ENCODE peak calls at places on chromosomes 2 and 18, in five cellular contexts. One of them, this sample, is unnamed.

GRCh38 chr2:16773080-16773713 is 107.6 kb upstream of the CYRIA start:
- DNase-seq in transverse colon: no peak
- DNase-seq in breast epithelium: no peak
- DNase-seq in mesendoderm: peak; percentile 73
- DNase-seq in stomach: peak; percentile 38
- DNase-seq in this sample: peak; percentile 23

GRCh38 chr2:175203621-175204496 is 22.3 kb upstream of the ATP5MC3 start:
- DNase-seq in transverse colon: peak; percentile 46
- DNase-seq in breast epithelium: no peak
- DNase-seq in mesendoderm: peak; percentile 89
- DNase-seq in stomach: peak; percentile 59
- DNase-seq in this sample: peak; percentile 52

GRCh38 chr2:42809876-42810125 is 17.4 kb upstream of the HAAO start:
- DNase-seq in transverse colon: peak; percentile 86
- DNase-seq in breast epithelium: peak; percentile 80
- DNase-seq in mesendoderm: peak; percentile 79
- DNase-seq in stomach: peak; percentile 84
- DNase-seq in this sample: peak; percentile 90

GRCh38 chr2:168378960-168379669 is 77.0 kb upstream of the CERS6 start:
- DNase-seq in transverse colon: no peak
- DNase-seq in breast epithelium: no peak
- DNase-seq in mesendoderm: no peak
- DNase-seq in stomach: no peak
- DNase-seq in this sample: no peak

GRCh38 chr2:177740718-177741117 is 331.9 kb downstream of the PDE11A start:
- DNase-seq in transverse colon: no peak
- DNase-seq in breast epithelium: no peak
- DNase-seq in mesendoderm: no peak
- DNase-seq in stomach: no peak
- DNase-seq in this sample: no peak

GRCh38 chr2:232363784-232364615 is 14.6 kb upstream of the ALPP start:
- DNase-seq in transverse colon: no peak
- DNase-seq in breast epithelium: no peak
- DNase-seq in mesendoderm: no peak
- DNase-seq in stomach: no peak
- DNase-seq in this sample: no peak

GRCh38 chr2:224556381-224556780 is 28.8 kb downstream of the CUL3 start:
- DNase-seq in transverse colon: no peak
- DNase-seq in breast epithelium: no peak
- DNase-seq in mesendoderm: no peak
- DNase-seq in stomach: no peak
- DNase-seq in this sample: no peak

GRCh38 chr18:56447972-56448371 is 190.4 kb downstream of the TXNL1 start:
- DNase-seq in transverse colon: no peak
- DNase-seq in breast epithelium: no peak
- DNase-seq in mesendoderm: no peak
- DNase-seq in stomach: no peak
- DNase-seq in this sample: no peak

DNA sequence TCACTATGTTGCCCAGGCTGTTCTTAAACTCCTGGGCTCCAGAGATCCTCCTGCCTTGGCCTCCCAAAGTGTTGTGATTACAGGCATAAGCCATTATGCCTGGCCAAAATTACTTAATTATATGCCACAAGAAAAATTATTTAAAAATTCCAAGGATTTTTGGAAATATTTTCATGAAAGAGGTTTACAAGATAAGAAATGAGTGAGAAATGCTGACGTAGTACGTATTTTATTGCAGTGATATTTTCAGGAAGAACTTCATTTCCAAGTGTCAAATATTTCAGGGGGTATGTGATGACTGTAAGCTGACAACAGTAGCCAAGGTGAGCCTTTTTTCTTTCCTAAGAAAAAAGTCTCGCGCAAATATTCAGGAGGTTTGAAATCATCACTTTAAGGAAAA is 20.8 kb downstream of the NIF3L1 start:
- DNase-seq in transverse colon: no peak
- DNase-seq in breast epithelium: no peak
- DNase-seq in mesendoderm: no peak
- DNase-seq in stomach: no peak
- DNase-seq in this sample: no peak
- H3K36me3 ChIP-seq in transverse colon: no peaks in the 10 kb centered on the region
- H3K36me3 ChIP-seq in breast epithelium: no peaks in the 10 kb centered on the region
- H3K36me3 ChIP-seq in mesendoderm: peaks cover 2% of the 10 kb centered on the region
- H3K36me3 ChIP-seq in stomach: peaks cover 75% of the 10 kb centered on the region
- H3K36me3 ChIP-seq in this sample: peaks cover 19% of the 10 kb centered on the region

GRCh38 chr2:191412353-191412752 is 167.1 kb downstream of the MYO1B start:
- DNase-seq in transverse colon: no peak
- DNase-seq in breast epithelium: no peak
- DNase-seq in mesendoderm: no peak
- DNase-seq in stomach: no peak
- DNase-seq in this sample: no peak
- H3K36me3 ChIP-seq in transverse colon: no peaks in the 10 kb centered on the region
- H3K36me3 ChIP-seq in breast epithelium: no peaks in the 10 kb centered on the region
- H3K36me3 ChIP-seq in mesendoderm: peaks cover 1% of the 10 kb centered on the region
- H3K36me3 ChIP-seq in stomach: peaks cover 27% of the 10 kb centered on the region
- H3K36me3 ChIP-seq in this sample: peaks cover 6% of the 10 kb centered on the region

GRCh38 chr2:43958397-43959275 is 37.2 kb downstream of the LRPPRC start:
- DNase-seq in transverse colon: no peak
- DNase-seq in breast epithelium: no peak
- DNase-seq in mesendoderm: no peak
- DNase-seq in stomach: no peak
- DNase-seq in this sample: no peak

GRCh38 chr2:43960921-43961320 is 34.9 kb downstream of the LRPPRC start:
- DNase-seq in transverse colon: no peak
- DNase-seq in breast epithelium: no peak
- DNase-seq in mesendoderm: no peak
- DNase-seq in stomach: no peak
- DNase-seq in this sample: no peak
- H3K36me3 ChIP-seq in transverse colon: no peaks in the 10 kb centered on the region
- H3K36me3 ChIP-seq in breast epithelium: peaks cover 8% of the 10 kb centered on the region
- H3K36me3 ChIP-seq in mesendoderm: peaks cover 5% of the 10 kb centered on the region
- H3K36me3 ChIP-seq in stomach: peaks cover 95% of the 10 kb centered on the region
- H3K36me3 ChIP-seq in this sample: peaks cover 31% of the 10 kb centered on the region

GRCh38 chr18:35306588-35307250 is 16.7 kb upstream of the ZSCAN30 start:
- DNase-seq in transverse colon: no peak
- DNase-seq in breast epithelium: no peak
- DNase-seq in mesendoderm: no peak
- DNase-seq in stomach: no peak
- DNase-seq in this sample: no peak

DNA sequence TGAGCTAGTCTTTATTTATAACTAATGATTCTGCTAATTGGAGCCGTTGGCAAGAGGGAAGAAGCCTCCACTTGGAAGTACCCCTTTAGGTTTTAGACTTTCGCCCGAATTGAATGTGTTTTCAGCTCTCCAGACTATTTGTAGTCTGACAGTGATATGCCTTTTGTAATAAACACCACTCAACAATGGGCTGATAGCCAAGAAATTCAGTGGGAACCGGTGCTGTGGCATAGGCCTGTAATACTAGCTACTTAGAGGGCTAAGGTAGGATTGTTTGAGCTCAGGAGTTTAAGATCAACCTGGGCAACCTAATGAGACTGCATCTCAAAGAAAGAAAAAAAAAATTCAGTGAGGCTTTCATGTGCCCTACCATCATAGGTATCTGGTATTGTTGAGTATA is 13.6 kb upstream of the ZSCAN30 start:
- DNase-seq in transverse colon: no peak
- DNase-seq in breast epithelium: no peak
- DNase-seq in mesendoderm: no peak
- DNase-seq in stomach: no peak
- DNase-seq in this sample: no peak
- H3K36me3 ChIP-seq in transverse colon: no peaks in the 10 kb centered on the region
- H3K36me3 ChIP-seq in breast epithelium: no peaks in the 10 kb centered on the region
- H3K36me3 ChIP-seq in mesendoderm: peaks cover 2% of the 10 kb centered on the region
- H3K36me3 ChIP-seq in stomach: peaks cover 85% of the 10 kb centered on the region
- H3K36me3 ChIP-seq in this sample: peaks cover 7% of the 10 kb centered on the region

GRCh38 chr2:119170504-119170903 is 12.0 kb upstream of the C1QL2 start:
- DNase-seq in transverse colon: no peak
- DNase-seq in breast epithelium: no peak
- DNase-seq in mesendoderm: no peak
- DNase-seq in stomach: no peak
- DNase-seq in this sample: no peak
- H3K36me3 ChIP-seq in transverse colon: no peaks in the 10 kb centered on the region
- H3K36me3 ChIP-seq in breast epithelium: no peaks in the 10 kb centered on the region
- H3K36me3 ChIP-seq in mesendoderm: no peaks in the 10 kb centered on the region
- H3K36me3 ChIP-seq in stomach: no peaks in the 10 kb centered on the region
- H3K36me3 ChIP-seq in this sample: no peaks in the 10 kb centered on the region

GRCh38 chr2:117949800-117950199 is 64.1 kb downstream of the CCDC93 start:
- DNase-seq in transverse colon: no peak
- DNase-seq in breast epithelium: no peak
- DNase-seq in mesendoderm: no peak
- DNase-seq in stomach: no peak
- DNase-seq in this sample: no peak
- H3K36me3 ChIP-seq in transverse colon: no peaks in the 10 kb centered on the region
- H3K36me3 ChIP-seq in breast epithelium: peaks cover 14% of the 10 kb centered on the region
- H3K36me3 ChIP-seq in mesendoderm: peaks cover 5% of the 10 kb centered on the region
- H3K36me3 ChIP-seq in stomach: peaks cover 100% of the 10 kb centered on the region
- H3K36me3 ChIP-seq in this sample: peaks cover 19% of the 10 kb centered on the region

GRCh38 chr2:216650607-216651229 is 17.5 kb downstream of the IGFBP2 start:
- DNase-seq in transverse colon: no peak
- DNase-seq in breast epithelium: no peak
- DNase-seq in mesendoderm: no peak
- DNase-seq in stomach: no peak
- DNase-seq in this sample: no peak

GRCh38 chr2:216653931-216654365 is 20.7 kb downstream of the IGFBP2 start:
- DNase-seq in transverse colon: no peak
- DNase-seq in breast epithelium: no peak
- DNase-seq in mesendoderm: no peak
- DNase-seq in stomach: no peak
- DNase-seq in this sample: no peak

GRCh38 chr2:216651370-216651881 is 18.2 kb downstream of the IGFBP2 start:
- DNase-seq in transverse colon: no peak
- DNase-seq in breast epithelium: no peak
- DNase-seq in mesendoderm: no peak
- DNase-seq in stomach: no peak
- DNase-seq in this sample: no peak

GRCh38 chr2:216653093-216653799 is 20.0 kb downstream of the IGFBP2 start:
- DNase-seq in transverse colon: no peak
- DNase-seq in breast epithelium: no peak
- DNase-seq in mesendoderm: no peak
- DNase-seq in stomach: no peak
- DNase-seq in this sample: no peak

DNA sequence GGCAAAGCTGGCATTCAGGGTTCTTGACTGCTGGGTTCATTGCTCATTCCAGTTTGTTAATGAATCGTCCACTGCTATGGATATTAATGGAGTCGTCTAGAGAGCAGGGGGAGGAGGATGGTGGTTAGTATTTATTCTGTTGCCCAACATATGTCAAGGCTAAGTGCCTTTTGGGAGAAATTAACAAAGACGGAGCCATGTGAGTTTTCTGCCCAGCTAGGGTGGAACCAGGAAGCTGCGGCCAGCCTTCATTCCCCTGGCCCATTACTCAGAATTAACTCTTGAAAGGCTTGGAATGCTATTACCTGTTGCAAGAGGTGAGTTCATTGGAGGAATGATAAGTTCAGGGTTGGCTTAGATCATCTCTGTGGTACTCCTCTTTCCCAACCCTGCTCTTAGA is 19.3 kb downstream of the IGFBP2 start:
- DNase-seq in transverse colon: no peak
- DNase-seq in breast epithelium: no peak
- DNase-seq in mesendoderm: peak; percentile 32
- DNase-seq in stomach: no peak
- DNase-seq in this sample: no peak
- H3K36me3 ChIP-seq in transverse colon: no peaks in the 10 kb centered on the region
- H3K36me3 ChIP-seq in breast epithelium: no peaks in the 10 kb centered on the region
- H3K36me3 ChIP-seq in mesendoderm: no peaks in the 10 kb centered on the region
- H3K36me3 ChIP-seq in stomach: peaks cover 9% of the 10 kb centered on the region
- H3K36me3 ChIP-seq in this sample: no peaks in the 10 kb centered on the region